ENCODE peak calls at places on chromosome 16, in six cellular contexts. One of them, this sample, is unnamed.

GRCh38 chr16:3143598-3144330 is 8.9 kb downstream of the ZNF213 start:
- DNase-seq in NCI-H1436: no peak
- DNase-seq in ELR: no peak
- DNase-seq in head of caudate nucleus: no peak
- DNase-seq in activated T-helper 1 cell treated with anti-CD3 and anti-CD28 coated beads, Interleukin-12 subunit alpha, Interleukin-12 subunit beta, Interleukin-2, Interleukin-4 antibody, amounts not matched to agents 30 ng/mL and 10 ng/mL and 1 ng/mL, durations not matched to agents 14 hours and 24 hours and 36 hours: no peak
- DNase-seq in effector memory CD4-positive, alpha-beta T cell: no peak
- DNase-seq in this sample: no peak

GRCh38 chr16:27980076-27980775 is 83.3 kb downstream of the GSG1L start:
- DNase-seq in head of caudate nucleus: no peak
- DNase-seq in effector memory CD4-positive, alpha-beta T cell: no peak
- DNase-seq in activated T-helper 1 cell treated with anti-CD3 and anti-CD28 coated beads, Interleukin-12 subunit alpha, Interleukin-12 subunit beta, Interleukin-2, Interleukin-4 antibody, amounts not matched to agents 30 ng/mL and 10 ng/mL and 1 ng/mL, durations not matched to agents 14 hours and 24 hours and 36 hours: no peak
- DNase-seq in NCI-H1436: no peak
- DNase-seq in ELR: no peak
- DNase-seq in this sample: no peak

GRCh38 chr16:29820730-29821662 is 734 bp downstream of the MVP start:
- DNase-seq in ELR: peak; percentile 53
- DNase-seq in head of caudate nucleus: no peak
- DNase-seq in activated T-helper 1 cell treated with anti-CD3 and anti-CD28 coated beads, Interleukin-12 subunit alpha, Interleukin-12 subunit beta, Interleukin-2, Interleukin-4 antibody, amounts not matched to agents 30 ng/mL and 10 ng/mL and 1 ng/mL, durations not matched to agents 14 hours and 24 hours and 36 hours: no peak
- DNase-seq in effector memory CD4-positive, alpha-beta T cell: peak; percentile 47
- DNase-seq in NCI-H1436: no peak
- DNase-seq in this sample: no peak

GRCh38 chr16:27374231-27374793 is 27.7 kb upstream of the IL21R start:
- DNase-seq in effector memory CD4-positive, alpha-beta T cell: no peak
- DNase-seq in ELR: no peak
- DNase-seq in NCI-H1436: no peak
- DNase-seq in head of caudate nucleus: no peak
- DNase-seq in activated T-helper 1 cell treated with anti-CD3 and anti-CD28 coated beads, Interleukin-12 subunit alpha, Interleukin-12 subunit beta, Interleukin-2, Interleukin-4 antibody, amounts not matched to agents 30 ng/mL and 10 ng/mL and 1 ng/mL, durations not matched to agents 14 hours and 24 hours and 36 hours: no peak
- DNase-seq in this sample: no peak

GRCh38 chr16:1929105-1929504 is 10.9 kb upstream of the HS3ST6 start:
- DNase-seq in ELR: peak; percentile 30
- DNase-seq in NCI-H1436: peak; percentile 45
- DNase-seq in activated T-helper 1 cell treated with anti-CD3 and anti-CD28 coated beads, Interleukin-12 subunit alpha, Interleukin-12 subunit beta, Interleukin-2, Interleukin-4 antibody, amounts not matched to agents 30 ng/mL and 10 ng/mL and 1 ng/mL, durations not matched to agents 14 hours and 24 hours and 36 hours: no peak
- DNase-seq in head of caudate nucleus: no peak
- DNase-seq in effector memory CD4-positive, alpha-beta T cell: no peak
- DNase-seq in this sample: no peak

GRCh38 chr16:29811896-29812665 is at the start of gene PRRT2:
- DNase-seq in head of caudate nucleus: peak; percentile 83
- DNase-seq in NCI-H1436: peak; percentile 68
- DNase-seq in activated T-helper 1 cell treated with anti-CD3 and anti-CD28 coated beads, Interleukin-12 subunit alpha, Interleukin-12 subunit beta, Interleukin-2, Interleukin-4 antibody, amounts not matched to agents 30 ng/mL and 10 ng/mL and 1 ng/mL, durations not matched to agents 14 hours and 24 hours and 36 hours: no peak
- DNase-seq in ELR: peak; percentile 61
- DNase-seq in effector memory CD4-positive, alpha-beta T cell: peak; percentile 51
- DNase-seq in this sample: no peak

GRCh38 chr16:10333321-10334032 is 52.4 kb upstream of the ATF7IP2 start:
- DNase-seq in ELR: no peak
- DNase-seq in effector memory CD4-positive, alpha-beta T cell: peak; percentile 5
- DNase-seq in activated T-helper 1 cell treated with anti-CD3 and anti-CD28 coated beads, Interleukin-12 subunit alpha, Interleukin-12 subunit beta, Interleukin-2, Interleukin-4 antibody, amounts not matched to agents 30 ng/mL and 10 ng/mL and 1 ng/mL, durations not matched to agents 14 hours and 24 hours and 36 hours: no peak
- DNase-seq in NCI-H1436: no peak
- DNase-seq in head of caudate nucleus: no peak
- DNase-seq in this sample: no peak

GRCh38 chr16:87308826-87309225 is 8.4 kb downstream of the C16orf95 start:
- DNase-seq in effector memory CD4-positive, alpha-beta T cell: no peak
- DNase-seq in activated T-helper 1 cell treated with anti-CD3 and anti-CD28 coated beads, Interleukin-12 subunit alpha, Interleukin-12 subunit beta, Interleukin-2, Interleukin-4 antibody, amounts not matched to agents 30 ng/mL and 10 ng/mL and 1 ng/mL, durations not matched to agents 14 hours and 24 hours and 36 hours: peak; percentile 9
- DNase-seq in head of caudate nucleus: no peak
- DNase-seq in ELR: no peak
- DNase-seq in NCI-H1436: no peak
- DNase-seq in this sample: no peak

GRCh38 chr16:71499775-71500364 is 10.7 kb upstream of the ZNF19 start:
- DNase-seq in ELR: peak; percentile 70
- DNase-seq in head of caudate nucleus: peak; percentile 59
- DNase-seq in NCI-H1436: peak; percentile 20
- DNase-seq in effector memory CD4-positive, alpha-beta T cell: peak; percentile 21
- DNase-seq in activated T-helper 1 cell treated with anti-CD3 and anti-CD28 coated beads, Interleukin-12 subunit alpha, Interleukin-12 subunit beta, Interleukin-2, Interleukin-4 antibody, amounts not matched to agents 30 ng/mL and 10 ng/mL and 1 ng/mL, durations not matched to agents 14 hours and 24 hours and 36 hours: no peak
- DNase-seq in this sample: no peak

GRCh38 chr16:23270654-23271053 is 31.4 kb upstream of the SCNN1B start:
- DNase-seq in activated T-helper 1 cell treated with anti-CD3 and anti-CD28 coated beads, Interleukin-12 subunit alpha, Interleukin-12 subunit beta, Interleukin-2, Interleukin-4 antibody, amounts not matched to agents 30 ng/mL and 10 ng/mL and 1 ng/mL, durations not matched to agents 14 hours and 24 hours and 36 hours: no peak
- DNase-seq in NCI-H1436: no peak
- DNase-seq in ELR: no peak
- DNase-seq in effector memory CD4-positive, alpha-beta T cell: no peak
- DNase-seq in head of caudate nucleus: no peak
- DNase-seq in this sample: no peak

GRCh38 chr16:12255473-12255872 is 278.9 kb downstream of the SNX29 start:
- DNase-seq in NCI-H1436: no peak
- DNase-seq in head of caudate nucleus: no peak
- DNase-seq in activated T-helper 1 cell treated with anti-CD3 and anti-CD28 coated beads, Interleukin-12 subunit alpha, Interleukin-12 subunit beta, Interleukin-2, Interleukin-4 antibody, amounts not matched to agents 30 ng/mL and 10 ng/mL and 1 ng/mL, durations not matched to agents 14 hours and 24 hours and 36 hours: no peak
- DNase-seq in effector memory CD4-positive, alpha-beta T cell: no peak
- DNase-seq in ELR: no peak
- DNase-seq in this sample: no peak

GRCh38 chr16:10552998-10553491 is 27.4 kb downstream of the EMP2 start:
- DNase-seq in head of caudate nucleus: peak; percentile 21
- DNase-seq in effector memory CD4-positive, alpha-beta T cell: peak; percentile 5
- DNase-seq in activated T-helper 1 cell treated with anti-CD3 and anti-CD28 coated beads, Interleukin-12 subunit alpha, Interleukin-12 subunit beta, Interleukin-2, Interleukin-4 antibody, amounts not matched to agents 30 ng/mL and 10 ng/mL and 1 ng/mL, durations not matched to agents 14 hours and 24 hours and 36 hours: peak; percentile 11
- DNase-seq in ELR: no peak
- DNase-seq in NCI-H1436: no peak
- DNase-seq in this sample: no peak

GRCh38 chr16:48605518-48606110 is 4.4 kb downstream of the N4BP1 start:
- DNase-seq in activated T-helper 1 cell treated with anti-CD3 and anti-CD28 coated beads, Interleukin-12 subunit alpha, Interleukin-12 subunit beta, Interleukin-2, Interleukin-4 antibody, amounts not matched to agents 30 ng/mL and 10 ng/mL and 1 ng/mL, durations not matched to agents 14 hours and 24 hours and 36 hours: no peak
- DNase-seq in NCI-H1436: no peak
- DNase-seq in ELR: no peak
- DNase-seq in head of caudate nucleus: no peak
- DNase-seq in effector memory CD4-positive, alpha-beta T cell: no peak
- DNase-seq in this sample: no peak

GRCh38 chr16:20084624-20085226 is 11.0 kb upstream of the GPR139 start:
- DNase-seq in ELR: no peak
- DNase-seq in activated T-helper 1 cell treated with anti-CD3 and anti-CD28 coated beads, Interleukin-12 subunit alpha, Interleukin-12 subunit beta, Interleukin-2, Interleukin-4 antibody, amounts not matched to agents 30 ng/mL and 10 ng/mL and 1 ng/mL, durations not matched to agents 14 hours and 24 hours and 36 hours: no peak
- DNase-seq in effector memory CD4-positive, alpha-beta T cell: no peak
- DNase-seq in NCI-H1436: no peak
- DNase-seq in head of caudate nucleus: no peak
- DNase-seq in this sample: no peak

GRCh38 chr16:57617604-57618111 is 10.8 kb upstream of the ADGRG1 start:
- DNase-seq in activated T-helper 1 cell treated with anti-CD3 and anti-CD28 coated beads, Interleukin-12 subunit alpha, Interleukin-12 subunit beta, Interleukin-2, Interleukin-4 antibody, amounts not matched to agents 30 ng/mL and 10 ng/mL and 1 ng/mL, durations not matched to agents 14 hours and 24 hours and 36 hours: no peak
- DNase-seq in head of caudate nucleus: no peak
- DNase-seq in ELR: no peak
- DNase-seq in NCI-H1436: no peak
- DNase-seq in effector memory CD4-positive, alpha-beta T cell: no peak
- DNase-seq in this sample: no peak

GRCh38 chr16:56848056-56848936 is 16.7 kb upstream of the SLC12A3 start:
- DNase-seq in activated T-helper 1 cell treated with anti-CD3 and anti-CD28 coated beads, Interleukin-12 subunit alpha, Interleukin-12 subunit beta, Interleukin-2, Interleukin-4 antibody, amounts not matched to agents 30 ng/mL and 10 ng/mL and 1 ng/mL, durations not matched to agents 14 hours and 24 hours and 36 hours: no peak
- DNase-seq in effector memory CD4-positive, alpha-beta T cell: no peak
- DNase-seq in NCI-H1436: no peak
- DNase-seq in head of caudate nucleus: no peak
- DNase-seq in ELR: peak; percentile 90
- DNase-seq in this sample: no peak

GRCh38 chr16:78628526-78628925 is 529.1 kb downstream of the WWOX start:
- DNase-seq in ELR: no peak
- DNase-seq in NCI-H1436: no peak
- DNase-seq in head of caudate nucleus: no peak
- DNase-seq in effector memory CD4-positive, alpha-beta T cell: no peak
- DNase-seq in activated T-helper 1 cell treated with anti-CD3 and anti-CD28 coated beads, Interleukin-12 subunit alpha, Interleukin-12 subunit beta, Interleukin-2, Interleukin-4 antibody, amounts not matched to agents 30 ng/mL and 10 ng/mL and 1 ng/mL, durations not matched to agents 14 hours and 24 hours and 36 hours: no peak
- DNase-seq in this sample: no peak

GRCh38 chr16:84881702-84882521 is 62.1 kb downstream of the CRISPLD2 start:
- DNase-seq in NCI-H1436: no peak
- DNase-seq in ELR: peak; percentile 98
- DNase-seq in head of caudate nucleus: no peak
- DNase-seq in activated T-helper 1 cell treated with anti-CD3 and anti-CD28 coated beads, Interleukin-12 subunit alpha, Interleukin-12 subunit beta, Interleukin-2, Interleukin-4 antibody, amounts not matched to agents 30 ng/mL and 10 ng/mL and 1 ng/mL, durations not matched to agents 14 hours and 24 hours and 36 hours: no peak
- DNase-seq in effector memory CD4-positive, alpha-beta T cell: no peak
- DNase-seq in this sample: no peak

GRCh38 chr16:85264752-85265151 is 152.5 kb upstream of the CIBAR2 start:
- DNase-seq in effector memory CD4-positive, alpha-beta T cell: no peak
- DNase-seq in ELR: no peak
- DNase-seq in NCI-H1436: no peak
- DNase-seq in head of caudate nucleus: peak; percentile 49
- DNase-seq in activated T-helper 1 cell treated with anti-CD3 and anti-CD28 coated beads, Interleukin-12 subunit alpha, Interleukin-12 subunit beta, Interleukin-2, Interleukin-4 antibody, amounts not matched to agents 30 ng/mL and 10 ng/mL and 1 ng/mL, durations not matched to agents 14 hours and 24 hours and 36 hours: no peak
- DNase-seq in this sample: no peak

GRCh38 chr16:83769397-83770008 is 38.3 kb upstream of the HSBP1 start:
- DNase-seq in activated T-helper 1 cell treated with anti-CD3 and anti-CD28 coated beads, Interleukin-12 subunit alpha, Interleukin-12 subunit beta, Interleukin-2, Interleukin-4 antibody, amounts not matched to agents 30 ng/mL and 10 ng/mL and 1 ng/mL, durations not matched to agents 14 hours and 24 hours and 36 hours: no peak
- DNase-seq in NCI-H1436: no peak
- DNase-seq in effector memory CD4-positive, alpha-beta T cell: no peak
- DNase-seq in head of caudate nucleus: peak; percentile 12
- DNase-seq in ELR: no peak
- DNase-seq in this sample: no peak

GRCh38 chr16:4800290-4801041 is 2.0 kb downstream of the ROGDI start:
- DNase-seq in activated T-helper 1 cell treated with anti-CD3 and anti-CD28 coated beads, Interleukin-12 subunit alpha, Interleukin-12 subunit beta, Interleukin-2, Interleukin-4 antibody, amounts not matched to agents 30 ng/mL and 10 ng/mL and 1 ng/mL, durations not matched to agents 14 hours and 24 hours and 36 hours: no peak
- DNase-seq in effector memory CD4-positive, alpha-beta T cell: no peak
- DNase-seq in NCI-H1436: no peak
- DNase-seq in ELR: no peak
- DNase-seq in head of caudate nucleus: peak; percentile 90
- DNase-seq in this sample: no peak

GRCh38 chr16:49586466-49586865 is 212.9 kb downstream of the C16orf78 start:
- DNase-seq in head of caudate nucleus: no peak
- DNase-seq in ELR: no peak
- DNase-seq in effector memory CD4-positive, alpha-beta T cell: no peak
- DNase-seq in NCI-H1436: no peak
- DNase-seq in activated T-helper 1 cell treated with anti-CD3 and anti-CD28 coated beads, Interleukin-12 subunit alpha, Interleukin-12 subunit beta, Interleukin-2, Interleukin-4 antibody, amounts not matched to agents 30 ng/mL and 10 ng/mL and 1 ng/mL, durations not matched to agents 14 hours and 24 hours and 36 hours: no peak
- DNase-seq in this sample: no peak

GRCh38 chr16:23146877-23147601 is 2.2 kb downstream of the USP31 start:
- DNase-seq in effector memory CD4-positive, alpha-beta T cell: no peak
- DNase-seq in head of caudate nucleus: no peak
- DNase-seq in ELR: no peak
- DNase-seq in activated T-helper 1 cell treated with anti-CD3 and anti-CD28 coated beads, Interleukin-12 subunit alpha, Interleukin-12 subunit beta, Interleukin-2, Interleukin-4 antibody, amounts not matched to agents 30 ng/mL and 10 ng/mL and 1 ng/mL, durations not matched to agents 14 hours and 24 hours and 36 hours: no peak
- DNase-seq in NCI-H1436: no peak
- DNase-seq in this sample: no peak

GRCh38 chr16:73329363-73330306 is 281.7 kb upstream of the ZFHX3 start:
- DNase-seq in activated T-helper 1 cell treated with anti-CD3 and anti-CD28 coated beads, Interleukin-12 subunit alpha, Interleukin-12 subunit beta, Interleukin-2, Interleukin-4 antibody, amounts not matched to agents 30 ng/mL and 10 ng/mL and 1 ng/mL, durations not matched to agents 14 hours and 24 hours and 36 hours: no peak
- DNase-seq in NCI-H1436: no peak
- DNase-seq in ELR: no peak
- DNase-seq in effector memory CD4-positive, alpha-beta T cell: no peak
- DNase-seq in head of caudate nucleus: peak; percentile 82
- DNase-seq in this sample: no peak

GRCh38 chr16:52090080-52090479 is 456.9 kb downstream of the TOX3 start:
- DNase-seq in NCI-H1436: no peak
- DNase-seq in activated T-helper 1 cell treated with anti-CD3 and anti-CD28 coated beads, Interleukin-12 subunit alpha, Interleukin-12 subunit beta, Interleukin-2, Interleukin-4 antibody, amounts not matched to agents 30 ng/mL and 10 ng/mL and 1 ng/mL, durations not matched to agents 14 hours and 24 hours and 36 hours: no peak
- DNase-seq in effector memory CD4-positive, alpha-beta T cell: no peak
- DNase-seq in ELR: peak; percentile 1
- DNase-seq in head of caudate nucleus: no peak
- DNase-seq in this sample: no peak

GRCh38 chr16:81723098-81723723 is 55.9 kb upstream of the PLCG2 start:
- DNase-seq in ELR: peak; percentile 91
- DNase-seq in effector memory CD4-positive, alpha-beta T cell: peak; percentile 18
- DNase-seq in head of caudate nucleus: peak; percentile 61
- DNase-seq in activated T-helper 1 cell treated with anti-CD3 and anti-CD28 coated beads, Interleukin-12 subunit alpha, Interleukin-12 subunit beta, Interleukin-2, Interleukin-4 antibody, amounts not matched to agents 30 ng/mL and 10 ng/mL and 1 ng/mL, durations not matched to agents 14 hours and 24 hours and 36 hours: peak; percentile 30
- DNase-seq in NCI-H1436: peak; percentile 82
- DNase-seq in this sample: peak; percentile 37

GRCh38 chr16:24834459-24835335 is 11.1 kb upstream of the SLC5A11 start:
- DNase-seq in ELR: peak; percentile 71
- DNase-seq in effector memory CD4-positive, alpha-beta T cell: no peak
- DNase-seq in activated T-helper 1 cell treated with anti-CD3 and anti-CD28 coated beads, Interleukin-12 subunit alpha, Interleukin-12 subunit beta, Interleukin-2, Interleukin-4 antibody, amounts not matched to agents 30 ng/mL and 10 ng/mL and 1 ng/mL, durations not matched to agents 14 hours and 24 hours and 36 hours: no peak
- DNase-seq in head of caudate nucleus: peak; percentile 65
- DNase-seq in NCI-H1436: no peak
- DNase-seq in this sample: no peak

GRCh38 chr16:69351309-69352027 is at the start of gene TMED6:
- DNase-seq in effector memory CD4-positive, alpha-beta T cell: no peak
- DNase-seq in NCI-H1436: no peak
- DNase-seq in activated T-helper 1 cell treated with anti-CD3 and anti-CD28 coated beads, Interleukin-12 subunit alpha, Interleukin-12 subunit beta, Interleukin-2, Interleukin-4 antibody, amounts not matched to agents 30 ng/mL and 10 ng/mL and 1 ng/mL, durations not matched to agents 14 hours and 24 hours and 36 hours: no peak
- DNase-seq in ELR: no peak
- DNase-seq in head of caudate nucleus: no peak
- DNase-seq in this sample: no peak

GRCh38 chr16:71746442-71747046 is 22.0 kb upstream of the PHLPP2 start:
- DNase-seq in activated T-helper 1 cell treated with anti-CD3 and anti-CD28 coated beads, Interleukin-12 subunit alpha, Interleukin-12 subunit beta, Interleukin-2, Interleukin-4 antibody, amounts not matched to agents 30 ng/mL and 10 ng/mL and 1 ng/mL, durations not matched to agents 14 hours and 24 hours and 36 hours: no peak
- DNase-seq in ELR: peak; percentile 64
- DNase-seq in head of caudate nucleus: no peak
- DNase-seq in NCI-H1436: no peak
- DNase-seq in effector memory CD4-positive, alpha-beta T cell: no peak
- DNase-seq in this sample: no peak

GRCh38 chr16:74608944-74609343 is 2.0 kb upstream of the GLG1 start:
- DNase-seq in ELR: no peak
- DNase-seq in NCI-H1436: no peak
- DNase-seq in effector memory CD4-positive, alpha-beta T cell: peak; percentile 72
- DNase-seq in activated T-helper 1 cell treated with anti-CD3 and anti-CD28 coated beads, Interleukin-12 subunit alpha, Interleukin-12 subunit beta, Interleukin-2, Interleukin-4 antibody, amounts not matched to agents 30 ng/mL and 10 ng/mL and 1 ng/mL, durations not matched to agents 14 hours and 24 hours and 36 hours: peak; percentile 20
- DNase-seq in head of caudate nucleus: no peak
- DNase-seq in this sample: no peak

GRCh38 chr16:24775455-24775854 is 46.0 kb downstream of the TNRC6A start:
- DNase-seq in activated T-helper 1 cell treated with anti-CD3 and anti-CD28 coated beads, Interleukin-12 subunit alpha, Interleukin-12 subunit beta, Interleukin-2, Interleukin-4 antibody, amounts not matched to agents 30 ng/mL and 10 ng/mL and 1 ng/mL, durations not matched to agents 14 hours and 24 hours and 36 hours: no peak
- DNase-seq in effector memory CD4-positive, alpha-beta T cell: no peak
- DNase-seq in head of caudate nucleus: no peak
- DNase-seq in ELR: no peak
- DNase-seq in NCI-H1436: no peak
- DNase-seq in this sample: no peak

GRCh38 chr16:82643936-82644630 is 17.3 kb downstream of the CDH13 start:
- DNase-seq in activated T-helper 1 cell treated with anti-CD3 and anti-CD28 coated beads, Interleukin-12 subunit alpha, Interleukin-12 subunit beta, Interleukin-2, Interleukin-4 antibody, amounts not matched to agents 30 ng/mL and 10 ng/mL and 1 ng/mL, durations not matched to agents 14 hours and 24 hours and 36 hours: no peak
- DNase-seq in head of caudate nucleus: no peak
- DNase-seq in NCI-H1436: no peak
- DNase-seq in ELR: no peak
- DNase-seq in effector memory CD4-positive, alpha-beta T cell: no peak
- DNase-seq in this sample: no peak

GRCh38 chr16:74521691-74522090 is 85.2 kb downstream of the GLG1 start:
- DNase-seq in ELR: peak; percentile 59
- DNase-seq in activated T-helper 1 cell treated with anti-CD3 and anti-CD28 coated beads, Interleukin-12 subunit alpha, Interleukin-12 subunit beta, Interleukin-2, Interleukin-4 antibody, amounts not matched to agents 30 ng/mL and 10 ng/mL and 1 ng/mL, durations not matched to agents 14 hours and 24 hours and 36 hours: no peak
- DNase-seq in head of caudate nucleus: peak; percentile 41
- DNase-seq in NCI-H1436: no peak
- DNase-seq in effector memory CD4-positive, alpha-beta T cell: no peak
- DNase-seq in this sample: no peak

GRCh38 chr16:57446530-57447141 is 549 bp downstream of the CIAPIN1 start:
- DNase-seq in NCI-H1436: peak; percentile 34
- DNase-seq in effector memory CD4-positive, alpha-beta T cell: peak; percentile 5
- DNase-seq in head of caudate nucleus: peak; percentile 24
- DNase-seq in ELR: peak; percentile 57
- DNase-seq in activated T-helper 1 cell treated with anti-CD3 and anti-CD28 coated beads, Interleukin-12 subunit alpha, Interleukin-12 subunit beta, Interleukin-2, Interleukin-4 antibody, amounts not matched to agents 30 ng/mL and 10 ng/mL and 1 ng/mL, durations not matched to agents 14 hours and 24 hours and 36 hours: peak; percentile 11
- DNase-seq in this sample: no peak

GRCh38 chr16:88864099-88864498 is 2.4 kb downstream of the PABPN1L start:
- DNase-seq in head of caudate nucleus: no peak
- DNase-seq in activated T-helper 1 cell treated with anti-CD3 and anti-CD28 coated beads, Interleukin-12 subunit alpha, Interleukin-12 subunit beta, Interleukin-2, Interleukin-4 antibody, amounts not matched to agents 30 ng/mL and 10 ng/mL and 1 ng/mL, durations not matched to agents 14 hours and 24 hours and 36 hours: no peak
- DNase-seq in ELR: no peak
- DNase-seq in effector memory CD4-positive, alpha-beta T cell: no peak
- DNase-seq in NCI-H1436: no peak
- DNase-seq in this sample: no peak

GRCh38 chr16:11310634-11310977 is 29.5 kb upstream of the PRM1 start:
- DNase-seq in effector memory CD4-positive, alpha-beta T cell: no peak
- DNase-seq in ELR: no peak
- DNase-seq in NCI-H1436: no peak
- DNase-seq in head of caudate nucleus: no peak
- DNase-seq in activated T-helper 1 cell treated with anti-CD3 and anti-CD28 coated beads, Interleukin-12 subunit alpha, Interleukin-12 subunit beta, Interleukin-2, Interleukin-4 antibody, amounts not matched to agents 30 ng/mL and 10 ng/mL and 1 ng/mL, durations not matched to agents 14 hours and 24 hours and 36 hours: no peak
- DNase-seq in this sample: no peak

GRCh38 chr16:34801875-34802274 is 1342.5 kb downstream of the TP53TG3F start:
- DNase-seq in head of caudate nucleus: no peak
- DNase-seq in ELR: no peak
- DNase-seq in effector memory CD4-positive, alpha-beta T cell: no peak
- DNase-seq in activated T-helper 1 cell treated with anti-CD3 and anti-CD28 coated beads, Interleukin-12 subunit alpha, Interleukin-12 subunit beta, Interleukin-2, Interleukin-4 antibody, amounts not matched to agents 30 ng/mL and 10 ng/mL and 1 ng/mL, durations not matched to agents 14 hours and 24 hours and 36 hours: no peak
- DNase-seq in NCI-H1436: no peak
- DNase-seq in this sample: no peak

This sample was measured in SIG-M5.